ENCODE peak calls at places on chromosomes 16 and 17, in nine cellular contexts. One of them, this sample, is unnamed.

GRCh38 chr16:1615761-1616160 is 3.6 kb downstream of the CRAMP1 start:
- DNase-seq in tibial nerve: no peak
- DNase-seq in CD8-positive, alpha-beta T cell: no peak
- DNase-seq in GM12864: no peak
- DNase-seq in ovary: no peak
- DNase-seq in retinal pigment epithelial cell: no peak
- DNase-seq in stomach: no peak
- DNase-seq in body of pancreas: no peak
- DNase-seq in AG10803: no peak
- DNase-seq in this sample: no peak

GRCh38 chr16:2156025-2156848 is 655 bp downstream of the TRAF7 start:
- DNase-seq in tibial nerve: peak; percentile 33
- DNase-seq in CD8-positive, alpha-beta T cell: no peak
- DNase-seq in GM12864: no peak
- DNase-seq in ovary: peak; percentile 68
- DNase-seq in retinal pigment epithelial cell: no peak
- DNase-seq in stomach: no peak
- DNase-seq in body of pancreas: no peak
- DNase-seq in AG10803: peak; percentile 79
- DNase-seq in this sample: no peak

GRCh38 chr17:15945493-15946209 is 721 bp downstream of the ADORA2B start:
- DNase-seq in tibial nerve: no peak
- DNase-seq in CD8-positive, alpha-beta T cell: no peak
- DNase-seq in GM12864: no peak
- DNase-seq in ovary: peak; percentile 36
- DNase-seq in retinal pigment epithelial cell: no peak
- DNase-seq in stomach: no peak
- DNase-seq in body of pancreas: peak; percentile 23
- DNase-seq in AG10803: no peak
- DNase-seq in this sample: no peak

GRCh38 chr16:69396187-69397061 is 10.6 kb upstream of the TERF2 start:
- DNase-seq in tibial nerve: peak; percentile 94
- DNase-seq in CD8-positive, alpha-beta T cell: peak; percentile 74
- DNase-seq in GM12864: peak; percentile 53
- DNase-seq in ovary: peak; percentile 52
- DNase-seq in retinal pigment epithelial cell: peak; percentile 89
- DNase-seq in stomach: peak; percentile 78
- DNase-seq in body of pancreas: peak; percentile 84
- DNase-seq in AG10803: peak; percentile 97
- DNase-seq in this sample: peak; percentile 81

GRCh38 chr17:73489991-73490390 is 154.3 kb downstream of the SDK2 start:
- DNase-seq in tibial nerve: no peak
- DNase-seq in CD8-positive, alpha-beta T cell: no peak
- DNase-seq in GM12864: no peak
- DNase-seq in ovary: no peak
- DNase-seq in retinal pigment epithelial cell: no peak
- DNase-seq in stomach: no peak
- DNase-seq in body of pancreas: no peak
- DNase-seq in AG10803: no peak
- DNase-seq in this sample: no peak

GRCh38 chr16:87524407-87524806 is 31.6 kb upstream of the ZCCHC14 start:
- DNase-seq in tibial nerve: no peak
- DNase-seq in CD8-positive, alpha-beta T cell: no peak
- DNase-seq in GM12864: no peak
- DNase-seq in ovary: no peak
- DNase-seq in retinal pigment epithelial cell: no peak
- DNase-seq in stomach: no peak
- DNase-seq in body of pancreas: no peak
- DNase-seq in AG10803: no peak
- DNase-seq in this sample: no peak

GRCh38 chr17:67178555-67178954 is 66.4 kb downstream of the HELZ start:
- DNase-seq in tibial nerve: no peak
- DNase-seq in CD8-positive, alpha-beta T cell: no peak
- DNase-seq in GM12864: no peak
- DNase-seq in ovary: no peak
- DNase-seq in retinal pigment epithelial cell: no peak
- DNase-seq in stomach: no peak
- DNase-seq in body of pancreas: no peak
- DNase-seq in AG10803: no peak
- DNase-seq in this sample: no peak

GRCh38 chr16:17461951-17462729 is 8.6 kb downstream of the XYLT1 start:
- DNase-seq in tibial nerve: no peak
- DNase-seq in CD8-positive, alpha-beta T cell: no peak
- DNase-seq in GM12864: no peak
- DNase-seq in ovary: no peak
- DNase-seq in retinal pigment epithelial cell: no peak
- DNase-seq in stomach: no peak
- DNase-seq in body of pancreas: no peak
- DNase-seq in AG10803: no peak
- DNase-seq in this sample: no peak

GRCh38 chr16:86118467-86119307 is 219.7 kb downstream of the IRF8 start:
- DNase-seq in tibial nerve: no peak
- DNase-seq in CD8-positive, alpha-beta T cell: no peak
- DNase-seq in GM12864: no peak
- DNase-seq in ovary: no peak
- DNase-seq in retinal pigment epithelial cell: peak; percentile 5
- DNase-seq in stomach: no peak
- DNase-seq in body of pancreas: peak; percentile 38
- DNase-seq in AG10803: no peak
- DNase-seq in this sample: no peak

GRCh38 chr16:88472637-88473205 is 19.6 kb downstream of the ZFPM1 start:
- DNase-seq in tibial nerve: no peak
- DNase-seq in CD8-positive, alpha-beta T cell: no peak
- DNase-seq in GM12864: no peak
- DNase-seq in ovary: no peak
- DNase-seq in retinal pigment epithelial cell: no peak
- DNase-seq in stomach: no peak
- DNase-seq in body of pancreas: no peak
- DNase-seq in AG10803: no peak
- DNase-seq in this sample: no peak

GRCh38 chr16:234468-235305 is at the start of gene FAM234A:
- DNase-seq in tibial nerve: peak; percentile 93
- DNase-seq in CD8-positive, alpha-beta T cell: peak; percentile 93
- DNase-seq in GM12864: peak; percentile 80
- DNase-seq in ovary: peak; percentile 95
- DNase-seq in retinal pigment epithelial cell: peak; percentile 56
- DNase-seq in stomach: peak; percentile 96
- DNase-seq in body of pancreas: peak; percentile 96
- DNase-seq in AG10803: peak; percentile 86
- DNase-seq in this sample: peak; percentile 92

GRCh38 chr16:1542533-1542932 is 9.1 kb downstream of the TMEM204 start:
- DNase-seq in tibial nerve: no peak
- DNase-seq in CD8-positive, alpha-beta T cell: no peak
- DNase-seq in GM12864: no peak
- DNase-seq in ovary: no peak
- DNase-seq in retinal pigment epithelial cell: no peak
- DNase-seq in stomach: no peak
- DNase-seq in body of pancreas: no peak
- DNase-seq in AG10803: no peak
- DNase-seq in this sample: no peak

GRCh38 chr17:1829189-1829578 is 518 bp downstream of the SMYD4 start:
- DNase-seq in tibial nerve: no peak
- DNase-seq in CD8-positive, alpha-beta T cell: no peak
- DNase-seq in GM12864: no peak
- DNase-seq in ovary: no peak
- DNase-seq in retinal pigment epithelial cell: no peak
- DNase-seq in stomach: no peak
- DNase-seq in body of pancreas: peak; percentile 68
- DNase-seq in AG10803: no peak
- DNase-seq in this sample: no peak

GRCh38 chr17:56262854-56263253 is 109.6 kb downstream of the ANKFN1 start:
- DNase-seq in tibial nerve: no peak
- DNase-seq in CD8-positive, alpha-beta T cell: no peak
- DNase-seq in GM12864: no peak
- DNase-seq in ovary: no peak
- DNase-seq in retinal pigment epithelial cell: no peak
- DNase-seq in stomach: peak; percentile 49
- DNase-seq in body of pancreas: no peak
- DNase-seq in AG10803: no peak
- DNase-seq in this sample: peak; percentile 31

GRCh38 chr16:3945751-3946603 is 65.5 kb upstream of the CREBBP start:
- DNase-seq in tibial nerve: no peak
- DNase-seq in CD8-positive, alpha-beta T cell: no peak
- DNase-seq in GM12864: no peak
- DNase-seq in ovary: peak; percentile 60
- DNase-seq in retinal pigment epithelial cell: peak; percentile 95
- DNase-seq in stomach: peak; percentile 60
- DNase-seq in body of pancreas: peak; percentile 47
- DNase-seq in AG10803: peak; percentile 99
- DNase-seq in this sample: peak; percentile 82

GRCh38 chr17:5584383-5584951 is at the start of gene NLRP1:
- DNase-seq in tibial nerve: peak; percentile 82
- DNase-seq in CD8-positive, alpha-beta T cell: peak; percentile 97
- DNase-seq in GM12864: peak; percentile 83
- DNase-seq in ovary: peak; percentile 71
- DNase-seq in retinal pigment epithelial cell: no peak
- DNase-seq in stomach: peak; percentile 76
- DNase-seq in body of pancreas: peak; percentile 63
- DNase-seq in AG10803: peak; percentile 93
- DNase-seq in this sample: peak; percentile 90

DNA sequence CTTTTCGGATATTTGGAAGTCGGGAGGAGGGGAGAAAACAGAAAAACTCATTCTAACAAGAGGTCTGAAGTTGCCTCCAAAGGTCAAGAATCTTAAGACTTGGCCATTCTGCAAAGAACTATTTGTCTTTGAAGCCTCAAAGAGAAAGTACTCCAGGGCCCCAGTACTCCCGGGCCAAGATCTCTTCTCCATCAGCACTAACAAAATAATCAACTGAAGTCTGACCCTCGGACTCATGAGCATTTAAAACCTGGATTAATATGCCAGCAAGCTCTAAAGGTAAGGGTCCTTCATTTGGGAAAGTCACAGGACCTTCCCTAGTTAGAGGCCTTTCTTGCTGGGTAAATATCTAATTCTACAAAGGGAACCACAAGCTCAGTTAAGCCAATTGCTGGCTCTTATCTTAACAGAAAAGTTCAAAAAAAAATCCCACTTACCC is 4.5 kb downstream of the AXIN2 start:
- DNase-seq in tibial nerve: no peak
- DNase-seq in CD8-positive, alpha-beta T cell: no peak
- DNase-seq in GM12864: no peak
- DNase-seq in ovary: no peak
- DNase-seq in retinal pigment epithelial cell: no peak
- DNase-seq in stomach: no peak
- DNase-seq in body of pancreas: no peak
- DNase-seq in AG10803: no peak
- DNase-seq in this sample: no peak
- H3K4me3 ChIP-seq in tibial nerve: no peak overlapping the region
- H3K4me3 ChIP-seq in CD8-positive, alpha-beta T cell: no peak overlapping the region
- H3K4me3 ChIP-seq in GM12864: no peak overlapping the region
- H3K4me3 ChIP-seq in ovary: peak overlapping the region; percentile 86
- H3K4me3 ChIP-seq in retinal pigment epithelial cell: no peak overlapping the region
- H3K4me3 ChIP-seq in stomach: peak overlapping the region; percentile 17
- H3K4me3 ChIP-seq in body of pancreas: no peak overlapping the region
- H3K4me3 ChIP-seq in AG10803: peak overlapping the region; percentile 71
- H3K4me3 ChIP-seq in this sample: peak overlapping the region; percentile 85

GRCh38 chr17:75295220-75296158 is 6.3 kb upstream of the SLC25A19 start:
- DNase-seq in tibial nerve: no peak
- DNase-seq in CD8-positive, alpha-beta T cell: no peak
- DNase-seq in GM12864: peak; percentile 96
- DNase-seq in ovary: no peak
- DNase-seq in retinal pigment epithelial cell: no peak
- DNase-seq in stomach: no peak
- DNase-seq in body of pancreas: no peak
- DNase-seq in AG10803: no peak
- DNase-seq in this sample: no peak
- TF ChIP-seq CTCF in tibial nerve: no peak
- TF ChIP-seq CTCF in CD8-positive, alpha-beta T cell: no peak
- TF ChIP-seq CTCF in GM12864: no peak
- TF ChIP-seq CTCF in ovary: no peak
- TF ChIP-seq CTCF in retinal pigment epithelial cell: no peak
- TF ChIP-seq CTCF in stomach: no peak
- TF ChIP-seq CTCF in body of pancreas: no peak
- TF ChIP-seq CTCF in AG10803: no peak
- TF ChIP-seq CTCF in this sample: no peak

DNA sequence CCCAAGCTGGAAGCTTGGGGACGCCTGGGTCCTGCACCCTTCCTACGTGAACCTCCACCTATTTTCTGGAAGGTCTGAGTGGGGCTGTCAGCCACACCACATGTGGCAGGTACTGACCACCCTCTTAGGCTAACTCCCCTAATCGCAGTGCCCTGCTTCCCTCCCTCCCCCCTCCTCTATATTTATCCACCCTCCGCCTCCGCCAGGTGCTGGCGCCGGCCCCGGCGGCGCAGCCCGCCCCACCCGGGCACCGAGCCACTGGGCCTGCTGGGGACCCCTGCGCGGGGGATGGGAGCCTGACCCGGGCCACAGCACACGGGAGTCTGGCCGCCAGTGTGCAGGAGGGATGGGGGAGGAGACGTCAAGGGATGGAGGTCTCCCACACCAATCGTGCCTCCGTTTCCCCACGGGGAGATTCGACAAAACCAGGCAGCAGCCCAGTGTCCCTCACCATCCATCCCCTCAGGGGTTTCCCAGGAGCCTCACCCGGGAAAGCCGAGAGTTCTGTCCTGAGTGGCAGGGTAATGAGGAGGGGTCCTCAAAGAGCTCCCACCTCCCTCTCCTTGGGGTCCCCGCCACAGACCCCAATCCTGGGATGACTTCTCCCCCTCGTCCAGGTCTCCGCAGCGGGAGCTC is 1.3 kb downstream of the PLEKHH3 start:
- DNase-seq in tibial nerve: no peak
- DNase-seq in CD8-positive, alpha-beta T cell: no peak
- DNase-seq in GM12864: no peak
- DNase-seq in ovary: peak; percentile 79
- DNase-seq in retinal pigment epithelial cell: no peak
- DNase-seq in stomach: peak; percentile 77
- DNase-seq in body of pancreas: peak; percentile 86
- DNase-seq in AG10803: no peak
- DNase-seq in this sample: no peak
- H3K4me3 ChIP-seq in tibial nerve: peak overlapping the region; percentile 71
- H3K4me3 ChIP-seq in CD8-positive, alpha-beta T cell: peak overlapping the region; percentile 61
- H3K4me3 ChIP-seq in GM12864: peak overlapping the region; percentile 99
- H3K4me3 ChIP-seq in ovary: peak overlapping the region; percentile 63
- H3K4me3 ChIP-seq in retinal pigment epithelial cell: peak overlapping the region; percentile 89
- H3K4me3 ChIP-seq in stomach: peak overlapping the region; percentile 85
- H3K4me3 ChIP-seq in body of pancreas: peak overlapping the region; percentile 98
- H3K4me3 ChIP-seq in AG10803: peak overlapping the region; percentile 91
- H3K4me3 ChIP-seq in this sample: peak overlapping the region; percentile 76

DNA sequence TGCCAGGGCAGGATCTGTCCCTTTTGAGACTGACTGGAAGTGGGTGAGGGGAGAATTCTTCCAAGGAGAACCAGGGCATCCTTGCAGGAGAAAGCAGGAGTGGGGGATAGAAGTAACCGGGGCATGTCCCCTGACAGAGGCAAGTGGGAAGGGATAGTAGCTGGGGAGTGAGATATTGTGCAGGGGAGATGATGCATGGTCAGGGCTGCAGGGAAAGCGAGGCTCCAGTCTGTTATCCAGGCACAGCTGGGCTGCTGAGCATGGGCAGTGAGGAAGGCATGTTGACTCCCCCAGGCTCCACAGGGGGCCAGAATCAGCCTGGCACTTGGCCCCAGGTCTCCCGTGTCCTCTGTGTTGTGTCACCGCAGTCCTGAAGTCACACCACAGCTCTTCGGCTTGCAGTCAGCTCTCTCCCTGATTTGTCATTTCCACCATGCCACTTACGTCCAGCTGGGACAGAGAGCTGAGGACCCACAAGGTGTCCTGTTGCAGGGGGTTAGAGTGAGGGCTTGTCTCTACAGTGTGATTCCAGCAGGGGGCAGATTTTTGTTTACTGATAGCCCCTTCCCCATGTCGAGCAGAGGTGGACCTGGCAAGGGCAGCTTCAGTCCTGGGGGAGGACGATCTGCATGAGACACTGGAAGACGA is 40.9 kb downstream of the B9D1 start:
- DNase-seq in tibial nerve: no peak
- DNase-seq in CD8-positive, alpha-beta T cell: no peak
- DNase-seq in GM12864: no peak
- DNase-seq in ovary: peak; percentile 17
- DNase-seq in retinal pigment epithelial cell: no peak
- DNase-seq in stomach: no peak
- DNase-seq in body of pancreas: no peak
- DNase-seq in AG10803: no peak
- DNase-seq in this sample: no peak
- TF ChIP-seq CTCF in tibial nerve: no peak
- TF ChIP-seq CTCF in CD8-positive, alpha-beta T cell: no peak
- TF ChIP-seq CTCF in GM12864: peak; percentile 24
- TF ChIP-seq CTCF in ovary: no peak
- TF ChIP-seq CTCF in retinal pigment epithelial cell: peak; percentile 37
- TF ChIP-seq CTCF in stomach: no peak
- TF ChIP-seq CTCF in body of pancreas: no peak
- TF ChIP-seq CTCF in AG10803: no peak
- TF ChIP-seq CTCF in this sample: no peak